ENCODE peak calls at places on chromosomes 16 and 17, in four cellular contexts. Q is GDM1, L is fibroblast of pulmonary artery, W is NT2/D1. X is an unnamed sample.

GRCh38 chr16:19356024-19356952 is 61.4 kb upstream of the TMC5 start:
- DNase-seq in L (no peak), W (no peak), Q (no peak), X (no peak)

GRCh38 chr16:15427648-15428239 is 6.6 kb upstream of the BMERB1 start:
- DNase-seq in Q (peak), L (peak), W (no peak), X (peak)

GRCh38 chr17:18921912-18922451 is 30.0 kb upstream of the SLC5A10 start:
- DNase-seq in Q (peak), L (peak), W (no peak), X (peak)

GRCh38 chr17:79760197-79760906 is 17.6 kb upstream of the CBX2 start:
- DNase-seq in W (no peak), Q (no peak), L (no peak), X (no peak)

GRCh38 chr16:75770051-75770450 is 43.8 kb upstream of the CPHXL start:
- DNase-seq in Q (no peak), L (no peak), W (no peak), X (no peak)

GRCh38 chr17:48894886-48895285 is 2.3 kb downstream of the ATP5MC1 start:
- DNase-seq in W (no peak), L (no peak), Q (no peak), X (no peak)

GRCh38 chr17:10771142-10771541 is 32.8 kb downstream of the TMEM238L start:
- DNase-seq in Q (no peak), L (no peak), W (no peak), X (no peak)

GRCh38 chr17:38660097-38661026 is 14.4 kb downstream of the EPOP start:
- DNase-seq in Q (no peak), W (no peak), L (no peak), X (no peak)

GRCh38 chr16:21302898-21303528 is 24.9 kb upstream of the CRYM start:
- DNase-seq in L (peak), Q (no peak), W (no peak), X (no peak)

GRCh38 chr17:75182319-75182568 is 515 bp downstream of the SUMO2 start:
- DNase-seq in L (no peak), Q (no peak), W (no peak), X (no peak)

GRCh38 chr17:74297941-74298340 is 23.9 kb downstream of the DNAI2 start:
- DNase-seq in L (no peak), W (no peak), Q (no peak), X (no peak)

GRCh38 chr17:74858672-74859438 is 830 bp downstream of the GRIN2C start:
- DNase-seq in Q (no peak), L (no peak), W (no peak), X (no peak)

GRCh38 chr16:75062135-75062943 is 54.2 kb downstream of the LDHD start:
- DNase-seq in W (no peak), Q (no peak), L (peak), X (no peak)

GRCh38 chr17:9367186-9367585 is 208.4 kb downstream of the STX8 start:
- DNase-seq in L (no peak), W (no peak), Q (no peak), X (no peak)

GRCh38 chr16:3454093-3454492 is 10.6 kb downstream of the NAA60 start:
- DNase-seq in L (no peak), W (no peak), Q (no peak), X (no peak)

GRCh38 chr17:38598536-38598935 is 7.2 kb downstream of the SRCIN1 start:
- DNase-seq in W (peak), L (peak), Q (peak), X (peak)

GRCh38 chr17:74490716-74491115 is 24.3 kb downstream of the CD300A start:
- DNase-seq in W (no peak), Q (no peak), L (no peak), X (no peak)

GRCh38 chr16:9657659-9658058 is 524.6 kb downstream of the GRIN2A start:
- DNase-seq in Q (no peak), L (no peak), W (no peak), X (no peak)

GRCh38 chr17:17877548-17878358 is 41.0 kb upstream of the SREBF1 start:
- DNase-seq in W (peak), L (peak), Q (no peak), X (no peak)

GRCh38 chr17:38943607-38944006 is 18.2 kb downstream of the LASP1NB start:
- DNase-seq in L (no peak), W (no peak), Q (no peak), X (no peak)